ENCODE peak calls at places on chromosomes 1 and 21, in four cellular contexts. W, G, S and A are unnamed samples.

GRCh38 chr1:119968068-119968492 is 71.8 kb upstream of the ADAM30 start:
- DNase-seq in G (no peak), S (peak), W (no peak), A (no peak)

GRCh38 chr21:24042687-24043086 is 1564.6 kb downstream of the MRPL39 start:
- DNase-seq in G (no peak), W (no peak), S (no peak), A (no peak)

GRCh38 chr1:65207317-65207716 is 59.3 kb downstream of the AK4 start:
- DNase-seq in G (no peak), W (no peak), S (no peak), A (no peak)

GRCh38 chr1:70717656-70718055 is 306.6 kb downstream of the CTH start:
- DNase-seq in G (no peak), S (no peak), W (no peak), A (no peak)

GRCh38 chr1:27528701-27529637 is 39.0 kb upstream of the WASF2 start:
- DNase-seq in G (peak), S (no peak), W (no peak), A (peak)

GRCh38 chr1:56146449-56146848 is 432.9 kb downstream of the PLPP3 start:
- DNase-seq in S (no peak), W (no peak), G (peak), A (no peak)

GRCh38 chr1:228390649-228391048 is 16.0 kb downstream of the TRIM11 start:
- DNase-seq in G (no peak), W (no peak), S (no peak), A (no peak)

GRCh38 chr1:213192026-213192425 is 141.0 kb downstream of the RPS6KC1 start:
- DNase-seq in G (no peak), W (no peak), S (no peak), A (no peak)

GRCh38 chr21:14740692-14741091 is 194.6 kb upstream of the SAMSN1 start:
- DNase-seq in S (no peak), W (no peak), G (no peak), A (no peak)

GRCh38 chr1:23639460-23639859 is 52.1 kb upstream of the RPL11 start:
- DNase-seq in W (no peak), G (no peak), S (no peak), A (no peak)

GRCh38 chr1:202010042-202011015 is at the start of gene ELF3:
- DNase-seq in W (no peak), S (no peak), G (peak), A (no peak)

GRCh38 chr1:218345673-218346390 is 696 bp downstream of the TGFB2 start:
- DNase-seq in G (peak), W (no peak), S (peak), A (no peak)

GRCh38 chr1:174789399-174789798 is 210.3 kb upstream of the CACYBP start:
- DNase-seq in G (no peak), S (no peak), W (no peak), A (no peak)

GRCh38 chr1:227215863-227216510 is 102.3 kb downstream of the CDC42BPA start:
- DNase-seq in S (no peak), W (no peak), G (no peak), A (no peak)

GRCh38 chr1:16167331-16168143 is 11.7 kb upstream of the EPHA2 start:
- DNase-seq in S (peak), G (no peak), W (no peak), A (no peak)

GRCh38 chr1:236508593-236509027 is 15.2 kb upstream of the LGALS8 start:
- DNase-seq in W (no peak), S (no peak), G (no peak), A (no peak)

GRCh38 chr1:39964552-39964951 is 9.6 kb downstream of the MFSD2A start:
- DNase-seq in S (no peak), G (no peak), W (no peak), A (no peak)

GRCh38 chr1:28172690-28173150 is 3.8 kb downstream of the PTAFR start:
- DNase-seq in W (no peak), G (no peak), S (no peak), A (no peak)

GRCh38 chr1:39332828-39333227 is 128.3 kb downstream of the MACF1 start:
- DNase-seq in G (no peak), W (no peak), S (no peak), A (no peak)

GRCh38 chr1:114671011-114671938 is 1.4 kb upstream of the DENND2C start:
- DNase-seq in W (no peak), S (no peak), G (no peak), A (peak)